ENCODE peak calls at places on chromosomes 11 and 22, in six cellular contexts. One of them, this sample, is unnamed.

GRCh38 chr11:35257287-35257686 is 118.3 kb downstream of the CD44 start:
- DNase-seq in left colon: no peak
- DNase-seq in neuronal stem cell: no peak
- DNase-seq in esophagus squamous epithelium: no peak
- DNase-seq in nephron progenitor cell: no peak
- DNase-seq in Daoy: no peak
- DNase-seq in this sample: no peak

GRCh38 chr11:48006301-48006992 is 26.1 kb downstream of the PTPRJ start:
- DNase-seq in left colon: no peak
- DNase-seq in neuronal stem cell: no peak
- DNase-seq in esophagus squamous epithelium: no peak
- DNase-seq in nephron progenitor cell: no peak
- DNase-seq in Daoy: peak
- DNase-seq in this sample: no peak

GRCh38 chr11:44526438-44526837 is 39.0 kb upstream of the CD82 start:
- DNase-seq in left colon: no peak
- DNase-seq in neuronal stem cell: no peak
- DNase-seq in esophagus squamous epithelium: no peak
- DNase-seq in nephron progenitor cell: peak
- DNase-seq in Daoy: no peak
- DNase-seq in this sample: no peak

GRCh38 chr11:124510279-124510678 is 33.2 kb downstream of the OR8B12 start:
- DNase-seq in left colon: no peak
- DNase-seq in neuronal stem cell: no peak
- DNase-seq in esophagus squamous epithelium: no peak
- DNase-seq in nephron progenitor cell: no peak
- DNase-seq in Daoy: no peak
- DNase-seq in this sample: no peak

GRCh38 chr11:72446929-72447753 is 12.8 kb upstream of the CLPB start:
- DNase-seq in left colon: no peak
- DNase-seq in neuronal stem cell: no peak
- DNase-seq in esophagus squamous epithelium: no peak
- DNase-seq in nephron progenitor cell: no peak
- DNase-seq in Daoy: peak
- DNase-seq in this sample: no peak

GRCh38 chr11:78893996-78894395 is 319.3 kb upstream of the NARS2 start:
- DNase-seq in left colon: no peak
- DNase-seq in neuronal stem cell: no peak
- DNase-seq in esophagus squamous epithelium: no peak
- DNase-seq in nephron progenitor cell: no peak
- DNase-seq in Daoy: no peak
- DNase-seq in this sample: no peak

GRCh38 chr22:46542011-46542985 is 4.9 kb upstream of the CELSR1 start:
- DNase-seq in left colon: no peak
- DNase-seq in neuronal stem cell: peak
- DNase-seq in esophagus squamous epithelium: no peak
- DNase-seq in nephron progenitor cell: peak
- DNase-seq in Daoy: peak
- DNase-seq in this sample: no peak

GRCh38 chr11:64848779-64849599 is 4.5 kb upstream of the CDC42BPG start:
- DNase-seq in left colon: peak
- DNase-seq in neuronal stem cell: no peak
- DNase-seq in esophagus squamous epithelium: no peak
- DNase-seq in nephron progenitor cell: no peak
- DNase-seq in Daoy: no peak
- DNase-seq in this sample: no peak

GRCh38 chr22:42156597-42156996 is 26.0 kb upstream of the CYP2D6 start:
- DNase-seq in left colon: no peak
- DNase-seq in neuronal stem cell: no peak
- DNase-seq in esophagus squamous epithelium: no peak
- DNase-seq in nephron progenitor cell: no peak
- DNase-seq in Daoy: no peak
- DNase-seq in this sample: no peak

GRCh38 chr11:3056296-3057068 is 741 bp downstream of the CARS1 start:
- DNase-seq in left colon: peak
- DNase-seq in neuronal stem cell: no peak
- DNase-seq in esophagus squamous epithelium: no peak
- DNase-seq in nephron progenitor cell: peak
- DNase-seq in Daoy: peak
- DNase-seq in this sample: no peak

GRCh38 chr22:19843107-19843856 is 11.4 kb downstream of the GNB1L start:
- DNase-seq in left colon: no peak
- DNase-seq in neuronal stem cell: no peak
- DNase-seq in esophagus squamous epithelium: no peak
- DNase-seq in nephron progenitor cell: no peak
- DNase-seq in Daoy: no peak
- DNase-seq in this sample: no peak

GRCh38 chr11:78209478-78209877 is 20.8 kb downstream of the USP35 start:
- DNase-seq in left colon: no peak
- DNase-seq in neuronal stem cell: no peak
- DNase-seq in esophagus squamous epithelium: no peak
- DNase-seq in nephron progenitor cell: no peak
- DNase-seq in Daoy: no peak
- DNase-seq in this sample: no peak

GRCh38 chr11:120130176-120130980 is 7.5 kb downstream of the TRIM29 start:
- DNase-seq in left colon: peak
- DNase-seq in neuronal stem cell: no peak
- DNase-seq in esophagus squamous epithelium: no peak
- DNase-seq in nephron progenitor cell: no peak
- DNase-seq in Daoy: no peak
- DNase-seq in this sample: no peak

GRCh38 chr11:69292221-69292648 is 1.7 kb upstream of the MYEOV start:
- DNase-seq in left colon: no peak
- DNase-seq in neuronal stem cell: peak
- DNase-seq in esophagus squamous epithelium: no peak
- DNase-seq in nephron progenitor cell: peak
- DNase-seq in Daoy: peak
- DNase-seq in this sample: no peak

GRCh38 chr22:37357471-37357870 is 69.8 kb downstream of the ELFN2 start:
- DNase-seq in left colon: no peak
- DNase-seq in neuronal stem cell: no peak
- DNase-seq in esophagus squamous epithelium: no peak
- DNase-seq in nephron progenitor cell: no peak
- DNase-seq in Daoy: no peak
- DNase-seq in this sample: no peak

GRCh38 chr11:6757373-6757967 is 14.3 kb downstream of the OR2AG2 start:
- DNase-seq in left colon: peak
- DNase-seq in neuronal stem cell: peak
- DNase-seq in esophagus squamous epithelium: no peak
- DNase-seq in nephron progenitor cell: peak
- DNase-seq in Daoy: peak
- DNase-seq in this sample: no peak

GRCh38 chr11:34513674-34513995 is at the start of gene ELF5:
- DNase-seq in left colon: no peak
- DNase-seq in neuronal stem cell: no peak
- DNase-seq in esophagus squamous epithelium: no peak
- DNase-seq in nephron progenitor cell: no peak
- DNase-seq in Daoy: no peak
- DNase-seq in this sample: no peak

GRCh38 chr11:50174975-50175374 is 142.3 kb downstream of the OR4C45 start:
- DNase-seq in left colon: no peak
- DNase-seq in neuronal stem cell: no peak
- DNase-seq in esophagus squamous epithelium: no peak
- DNase-seq in nephron progenitor cell: no peak
- DNase-seq in Daoy: no peak
- DNase-seq in this sample: no peak